ENCODE peak calls at places on chromosome 10, in six cellular contexts. B is IMR-90, A is ovary, X is MM.1S, O is fibroblast of the aortic adventitia, N is heart right ventricle. P is an unnamed sample.

GRCh38 chr10:103800789-103801540 is 54.4 kb downstream of the SH3PXD2A start:
- DNase-seq in B (peak), A (no peak), X (peak), O (no peak), N (no peak), P (no peak)

GRCh38 chr10:132712698-132713232 is 73.2 kb downstream of the NKX6-2 start:
- DNase-seq in B (no peak), A (no peak), X (no peak), O (no peak), N (peak), P (no peak)

GRCh38 chr10:47406870-47407648 is 23.0 kb upstream of the ZNF488 start:
- DNase-seq in B (peak), A (no peak), X (no peak), O (peak), N (no peak), P (no peak)

GRCh38 chr10:118373786-118374185 is 31.7 kb upstream of the FAM204A start:
- DNase-seq in B (peak), A (no peak), X (no peak), O (peak), N (no peak), P (no peak)

GRCh38 chr10:63375859-63376258 is 89.9 kb downstream of the JMJD1C start:
- DNase-seq in B (peak), A (no peak), X (no peak), O (peak), N (no peak), P (no peak)

GRCh38 chr10:35421553-35422178 is 85.4 kb downstream of the CCNY start:
- DNase-seq in B (peak), A (no peak), X (no peak), O (peak), N (no peak), P (no peak)

GRCh38 chr10:74814792-74815191 is 11.6 kb upstream of the KAT6B start:
- DNase-seq in B (no peak), A (no peak), X (no peak), O (no peak), N (no peak), P (no peak)

GRCh38 chr10:125086716-125087115 is 73.6 kb downstream of the CTBP2 start:
- DNase-seq in B (no peak), A (peak), X (no peak), O (no peak), N (no peak), P (no peak)

GRCh38 chr10:57716884-57717283 is 550.8 kb downstream of the IPMK start:
- DNase-seq in B (peak), A (no peak), X (peak), O (peak), N (no peak), P (no peak)

GRCh38 chr10:72323108-72323932 is 31.4 kb downstream of the DNAJB12 start:
- DNase-seq in B (no peak), A (no peak), X (no peak), O (no peak), N (no peak), P (no peak)

GRCh38 chr10:101843032-101843991 is at the start of gene KCNIP2:
- DNase-seq in B (no peak), A (no peak), X (no peak), O (no peak), N (peak), P (no peak)

GRCh38 chr10:117078168-117078837 is 59.8 kb downstream of the VAX1 start:
- DNase-seq in B (no peak), A (no peak), X (no peak), O (no peak), N (no peak), P (no peak)

GRCh38 chr10:47456096-47456485 is 27.8 kb downstream of the ANXA8 start:
- DNase-seq in B (no peak), A (no peak), X (no peak), O (no peak), N (no peak), P (no peak)

GRCh38 chr10:52818019-52818418 is 45.4 kb upstream of the MBL2 start:
- DNase-seq in B (peak), A (no peak), X (peak), O (peak), N (no peak), P (peak)

GRCh38 chr10:59181668-59182067 is 5.2 kb downstream of the PHYHIPL start:
- DNase-seq in B (peak), A (no peak), X (no peak), O (peak), N (no peak), P (peak)

GRCh38 chr10:18557960-18558359 is 93.4 kb downstream of the NSUN6 start:
- DNase-seq in B (no peak), A (no peak), X (no peak), O (no peak), N (no peak), P (no peak)

GRCh38 chr10:75284097-75284485 is 48.3 kb upstream of the COMTD1 start:
- DNase-seq in B (no peak), A (no peak), X (no peak), O (no peak), N (no peak), P (no peak)

GRCh38 chr10:43691503-43691902 is 42.8 kb upstream of the ZNF32 start:
- DNase-seq in B (peak), A (no peak), X (no peak), O (peak), N (no peak), P (no peak)

GRCh38 chr10:117616179-117616578 is 73.6 kb downstream of the EMX2 start:
- DNase-seq in B (no peak), A (no peak), X (no peak), O (no peak), N (no peak), P (peak)

GRCh38 chr10:7767209-7767608 is 20.6 kb downstream of the KIN start:
- DNase-seq in B (peak), A (no peak), X (no peak), O (peak), N (no peak), P (no peak)

GRCh38 chr10:21655687-21656086 is 121.7 kb downstream of the MLLT10 start:
- DNase-seq in B (no peak), A (no peak), X (no peak), O (no peak), N (no peak), P (no peak)

GRCh38 chr10:122287584-122287983 is 16.5 kb downstream of the BTBD16 start:
- DNase-seq in B (no peak), A (no peak), X (no peak), O (no peak), N (no peak), P (no peak)

GRCh38 chr10:12431453-12432101 is 82.2 kb downstream of the CAMK1D start:
- DNase-seq in B (no peak), A (no peak), X (no peak), O (no peak), N (no peak), P (no peak)

GRCh38 chr10:99983280-99983988 is 26.3 kb downstream of the DNMBP start:
- DNase-seq in B (peak), A (peak), X (no peak), O (peak), N (peak), P (no peak)

GRCh38 chr10:108812296-108812695 is 1111.0 kb downstream of the XPNPEP1 start:
- DNase-seq in B (no peak), A (no peak), X (no peak), O (no peak), N (no peak), P (no peak)

GRCh38 chr10:102644066-102644645 is at the start of gene TRIM8:
- DNase-seq in B (no peak), A (peak), X (peak), O (no peak), N (peak), P (no peak)

GRCh38 chr10:101367569-101368453 is 13.8 kb downstream of the BTRC start:
- DNase-seq in B (peak), A (no peak), X (no peak), O (peak), N (no peak), P (no peak)

GRCh38 chr10:84826704-84827103 is 498.3 kb downstream of the CCSER2 start:
- DNase-seq in B (no peak), A (no peak), X (no peak), O (no peak), N (no peak), P (no peak)

GRCh38 chr10:10010397-10010796 is 1007.3 kb upstream of the CELF2 start:
- DNase-seq in B (no peak), A (no peak), X (no peak), O (no peak), N (no peak), P (no peak)

GRCh38 chr10:7763929-7764328 is 23.9 kb downstream of the KIN start:
- DNase-seq in B (no peak), A (no peak), X (no peak), O (peak), N (no peak), P (no peak)

GRCh38 chr10:107692072-107692471 is 527.6 kb upstream of the SORCS1 start:
- DNase-seq in B (no peak), A (no peak), X (no peak), O (no peak), N (no peak), P (no peak)

GRCh38 chr10:42962120-42962901 is 114.6 kb upstream of the RET start:
- DNase-seq in B (no peak), A (no peak), X (no peak), O (no peak), N (peak), P (no peak)

GRCh38 chr10:6491841-6492609 is 88.1 kb downstream of the PRKCQ start:
- DNase-seq in B (no peak), A (no peak), X (no peak), O (no peak), N (no peak), P (no peak)

GRCh38 chr10:30432631-30433285 is 1.2 kb upstream of the MAP3K8 start:
- DNase-seq in B (no peak), A (peak), X (no peak), O (no peak), N (peak), P (no peak)

DNA sequence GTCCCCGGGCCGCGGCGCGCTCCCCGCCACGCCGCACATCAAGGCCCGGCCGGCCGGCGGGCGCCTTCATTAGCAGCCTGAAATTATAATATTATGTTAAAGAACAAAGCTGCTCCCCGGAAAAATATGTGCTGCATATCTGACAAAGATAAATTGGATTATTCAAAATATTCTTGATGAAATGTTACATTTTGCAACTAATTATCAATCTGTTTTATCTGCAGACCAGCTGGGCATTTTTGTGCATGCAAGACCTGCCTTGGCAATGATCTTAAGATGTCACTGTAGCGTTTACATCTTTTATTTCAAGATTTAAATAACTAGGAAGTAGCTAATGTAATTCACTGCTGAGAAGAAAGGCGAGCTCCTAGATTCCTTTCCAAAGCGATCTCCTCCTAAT is 160.9 kb upstream of the MKI67 start:
- DNase-seq in B (no peak), A (no peak), X (no peak), O (no peak), N (no peak), P (no peak)
- H3K4me3 ChIP-seq in B (no peak), A (no peak), X (no peak), O (no peak), N (no peak), P (no peak)

GRCh38 chr10:80694930-80695329 is 157.2 kb downstream of the SH2D4B start:
- DNase-seq in B (no peak), A (no peak), X (no peak), O (no peak), N (no peak), P (no peak)
- TF ChIP-seq CTCF in B (no peak), A (no peak), X (no peak), O (no peak), N (no peak), P (no peak)

DNA sequence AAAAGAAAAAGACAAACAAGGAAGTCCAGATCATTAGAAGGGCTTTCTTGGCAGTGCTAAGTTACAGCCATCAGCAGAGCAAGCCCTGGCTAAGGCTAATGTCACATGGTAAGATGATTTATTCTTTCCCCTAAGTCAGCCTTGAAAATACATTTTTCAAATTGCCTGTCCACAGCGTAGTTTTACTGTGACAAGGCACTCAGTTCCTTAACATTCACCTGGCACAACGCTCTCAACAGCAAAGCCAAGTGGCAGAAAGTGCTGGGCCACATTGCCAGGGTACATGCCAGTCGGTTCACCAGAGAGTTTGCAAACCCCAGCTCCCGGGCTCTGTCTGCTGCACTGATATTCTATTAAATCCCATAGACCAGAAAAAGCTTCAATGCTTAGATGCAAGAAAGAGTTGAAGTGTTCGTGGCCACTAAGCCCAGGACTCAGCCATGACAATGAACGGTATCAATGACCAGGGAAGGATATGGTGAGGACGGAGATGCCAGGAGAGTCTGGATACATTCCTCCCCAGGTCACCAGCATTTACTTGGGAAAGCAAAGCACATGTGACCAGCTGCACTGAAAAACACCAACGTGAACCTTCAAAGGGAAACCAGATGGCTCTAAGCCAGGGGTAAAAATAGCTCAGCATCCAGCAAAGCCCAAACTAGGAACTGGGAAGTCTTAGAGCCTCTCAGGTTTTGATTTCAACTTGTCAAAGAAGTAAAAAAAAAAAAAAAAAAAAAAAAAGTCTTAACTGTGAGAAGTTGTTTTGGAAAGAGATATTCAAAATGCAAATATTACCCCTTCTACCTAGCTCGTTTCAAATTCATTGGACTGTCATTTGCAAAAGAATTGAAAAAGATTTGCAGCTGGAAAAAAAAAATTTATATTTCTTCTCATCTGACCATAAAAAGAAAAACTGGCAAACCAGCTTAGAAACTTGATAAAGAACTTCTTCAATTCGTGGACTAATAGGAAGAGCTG is 23.9 kb upstream of the MPP7 start:
- DNase-seq in B (peak), A (peak), X (no peak), O (peak), N (peak), P (no peak)
- H3K4me3 ChIP-seq in B (no peak), A (no peak), X (no peak), O (no peak), N (no peak), P (no peak)

GRCh38 chr10:70537398-70538194 is 59.0 kb downstream of the PALD1 start:
- DNase-seq in B (no peak), A (no peak), X (peak), O (no peak), N (no peak), P (no peak)
- TF ChIP-seq CTCF in B (peak), A (no peak), X (peak), O (peak), N (peak), P (peak)

GRCh38 chr10:45446858-45447257 is 72.8 kb downstream of the ALOX5 start:
- DNase-seq in B (no peak), A (no peak), X (no peak), O (no peak), N (no peak), P (no peak)
- H3K4me3 ChIP-seq in B (no peak), A (no peak), X (no peak), O (no peak), N (no peak), P (no peak)

GRCh38 chr10:95445837-95446347 is 115.3 kb downstream of the SORBS1 start:
- DNase-seq in B (peak), A (no peak), X (peak), O (peak), N (no peak), P (peak)
- TF ChIP-seq CTCF in B (peak), A (peak), X (peak), O (peak), N (peak), P (peak)

GRCh38 chr10:17385066-17385465 is 69.3 kb downstream of the ST8SIA6 start:
- DNase-seq in B (no peak), A (no peak), X (no peak), O (no peak), N (no peak), P (no peak)

GRCh38 chr10:17387861-17388503 is 66.4 kb downstream of the ST8SIA6 start:
- DNase-seq in B (no peak), A (no peak), X (no peak), O (peak), N (no peak), P (no peak)

GRCh38 chr10:17383801-17384445 is 70.5 kb downstream of the ST8SIA6 start:
- DNase-seq in B (no peak), A (no peak), X (no peak), O (peak), N (no peak), P (no peak)

GRCh38 chr10:17386021-17386420 is 68.4 kb downstream of the ST8SIA6 start:
- DNase-seq in B (no peak), A (no peak), X (no peak), O (no peak), N (no peak), P (no peak)

DNA sequence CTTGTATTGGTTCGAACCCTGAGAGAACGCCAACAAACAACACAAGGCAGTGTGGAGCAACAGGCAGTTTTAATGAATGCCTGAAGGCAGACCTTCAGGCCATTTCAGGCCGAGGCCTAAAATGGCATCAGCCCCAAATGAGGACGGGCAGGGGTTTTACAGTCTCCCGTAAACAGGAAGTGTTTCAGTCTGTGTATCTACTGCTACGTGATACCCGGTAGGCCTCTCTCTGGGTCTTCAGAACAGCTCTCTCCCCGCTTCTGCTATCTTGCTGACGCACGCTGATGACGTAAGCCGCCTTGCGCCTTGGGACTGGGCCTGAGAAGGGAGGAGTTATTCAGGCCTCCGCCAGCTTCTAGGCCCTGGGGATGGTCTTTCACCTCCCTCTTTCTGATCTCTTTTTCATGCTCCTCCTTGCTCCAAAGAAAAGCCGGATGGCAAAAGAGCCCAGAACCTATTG is 67.7 kb downstream of the ST8SIA6 start:
- DNase-seq in B (no peak), A (no peak), X (no peak), O (peak), N (peak), P (no peak)
- H3K4me3 ChIP-seq in B (no peak), A (no peak), X (no peak), O (peak), N (no peak), P (no peak)

DNA sequence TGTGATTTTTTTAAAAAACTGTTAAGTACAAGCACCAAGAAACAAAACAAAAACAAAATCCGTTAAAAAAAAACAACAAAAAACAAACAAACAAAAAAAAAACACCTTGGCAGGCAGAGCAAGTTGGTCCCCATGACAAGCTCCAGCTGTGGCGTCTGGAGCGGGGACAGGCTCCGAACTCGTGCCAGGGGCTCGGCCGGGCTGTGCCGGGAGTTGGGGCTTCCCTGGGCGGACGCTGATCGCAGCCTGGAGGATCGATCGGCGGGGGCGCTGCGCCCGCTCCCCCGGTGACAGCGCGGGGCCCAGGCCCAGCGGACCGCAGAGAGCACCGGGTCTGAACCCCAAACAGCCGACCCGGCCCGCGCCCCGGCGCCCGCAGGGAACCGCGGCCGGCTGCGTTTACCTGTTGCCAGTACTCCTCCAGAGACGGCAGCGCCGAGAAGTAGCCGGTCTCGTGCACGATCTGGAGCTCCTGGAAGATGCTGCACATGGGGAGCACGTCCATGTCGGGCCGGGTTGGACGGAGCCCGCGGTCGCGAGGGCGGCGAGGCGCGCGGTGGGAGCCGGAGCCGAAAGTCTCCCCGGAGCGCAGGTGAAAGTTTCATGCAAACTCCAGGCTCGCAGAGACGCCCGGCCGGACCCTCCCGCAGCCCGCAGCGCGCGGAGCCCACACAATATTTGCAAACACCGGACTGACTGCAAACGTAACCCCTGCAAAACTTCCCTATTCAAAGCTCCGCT is at the start of gene KLF6:
- DNase-seq in B (peak), A (peak), X (peak), O (peak), N (peak), P (no peak)
- TF ChIP-seq CTCF in B (peak), A (no peak), X (no peak), O (no peak), N (no peak), P (peak)

DNA sequence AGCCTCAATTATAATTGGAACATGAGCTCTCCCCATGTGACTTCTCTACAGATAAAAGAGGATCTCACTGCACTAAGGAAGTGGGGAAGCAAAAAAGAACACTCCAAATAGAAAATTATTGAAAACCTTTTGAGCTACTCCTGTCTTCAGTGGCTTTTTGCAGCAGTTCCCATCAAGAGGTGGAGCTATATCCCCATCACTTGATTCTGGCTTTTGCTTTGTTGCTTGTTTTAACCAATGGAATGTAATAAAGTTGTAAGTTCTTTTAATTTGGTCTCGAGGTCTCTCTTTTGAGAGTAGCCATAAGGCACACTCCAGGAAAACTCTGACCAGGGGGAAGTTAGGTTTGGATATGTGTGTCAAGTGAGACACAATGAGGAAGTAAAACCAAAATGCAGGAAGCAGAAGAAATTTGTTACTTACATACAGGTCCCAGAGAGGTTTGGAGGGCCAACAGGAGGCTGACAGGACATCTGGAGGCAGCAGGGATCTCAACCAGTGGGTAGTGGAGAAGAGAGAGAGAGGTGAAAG is 569.4 kb downstream of the HTR7 start:
- DNase-seq in B (peak), A (no peak), X (no peak), O (peak), N (no peak), P (no peak)
- H3K4me3 ChIP-seq in B (no peak), A (no peak), X (no peak), O (no peak), N (no peak), P (no peak)